ENCODE peak calls at places on chromosome 18, in five cellular contexts. H is testis, L is uterus, V is breast epithelium, R is cardiac muscle cell. I is an unnamed sample.

GRCh38 chr18:11047156-11047555 is 102.2 kb downstream of the PIEZO2 start:
- DNase-seq in L (no peak), H (no peak), V (no peak), R (peak), I (no peak)

GRCh38 chr18:47253101-47253654 is 1.7 kb upstream of the SKOR2 start:
- DNase-seq in V (no peak), R (no peak), H (no peak), L (no peak), I (no peak)

GRCh38 chr18:74731097-74731496 is 133.4 kb downstream of the ZNF407 start:
- DNase-seq in R (peak), L (no peak), V (no peak), H (no peak), I (peak)

GRCh38 chr18:5909130-5909529 is 13.8 kb upstream of the TMEM200C start:
- DNase-seq in L (no peak), R (no peak), H (no peak), V (no peak), I (no peak)

GRCh38 chr18:21761471-21762115 is 21.0 kb downstream of the MIB1 start:
- DNase-seq in H (no peak), R (no peak), V (no peak), L (no peak), I (no peak)

GRCh38 chr18:7666195-7666776 is 99.2 kb downstream of the PTPRM start:
- DNase-seq in V (no peak), L (no peak), H (no peak), R (no peak), I (no peak)

GRCh38 chr18:55353806-55354205 is 234.2 kb downstream of the TCF4 start:
- DNase-seq in V (no peak), L (no peak), H (no peak), R (no peak), I (no peak)

GRCh38 chr18:24112874-24113615 is 25.8 kb upstream of the CABYR start:
- DNase-seq in L (no peak), V (peak), R (no peak), H (no peak), I (peak)

GRCh38 chr18:34707670-34708069 is 2.4 kb upstream of the DTNA start:
- DNase-seq in R (peak), V (peak), L (peak), H (peak), I (peak)

GRCh38 chr18:75320506-75320905 is 107.0 kb downstream of the SMIM21 start:
- DNase-seq in R (no peak), L (no peak), V (no peak), H (no peak), I (no peak)

GRCh38 chr18:35460719-35461118 is 37.0 kb downstream of the INO80C start:
- DNase-seq in H (no peak), V (no peak), L (no peak), R (peak), I (no peak)

GRCh38 chr18:80200171-80200931 is 47.0 kb downstream of the PARD6G start:
- DNase-seq in V (no peak), L (no peak), H (no peak), R (peak), I (no peak)
- TF ChIP-seq CTCF in V (no peak), L (no peak), H (no peak), R (peak), I (peak)

DNA sequence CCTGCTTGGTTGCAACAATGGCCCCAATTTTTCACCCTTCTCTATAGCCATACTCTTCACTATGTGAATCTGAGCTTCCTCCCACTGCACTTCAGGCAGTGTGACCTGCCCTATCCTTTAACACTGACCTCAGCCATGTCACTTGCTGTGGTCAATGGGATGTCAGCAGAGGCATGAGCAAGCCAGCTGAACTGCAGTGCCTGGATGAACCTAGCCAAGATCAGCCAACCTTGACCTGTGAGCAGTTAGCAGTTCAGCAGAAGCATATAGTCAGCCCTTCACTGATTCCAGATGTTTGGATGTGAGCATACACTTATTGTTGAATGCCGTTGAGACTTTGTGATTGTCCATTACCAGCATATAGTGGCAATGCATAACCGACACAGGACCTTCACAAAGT is 63.4 kb upstream of the BOD1L2 start:
- DNase-seq in R (no peak), V (no peak), L (no peak), H (no peak), I (no peak)
- H3K27ac ChIP-seq in R (no peak), V (no peak), L (no peak), H (no peak), I (no peak)

GRCh38 chr18:71322201-71322600 is 1033.4 kb downstream of the SOCS6 start:
- DNase-seq in L (no peak), R (no peak), V (no peak), H (no peak), I (no peak)

GRCh38 chr18:71327443-71328120 is 1038.7 kb downstream of the SOCS6 start:
- DNase-seq in H (no peak), L (no peak), R (peak), V (no peak), I (no peak)

GRCh38 chr18:71321319-71321718 is 1032.5 kb downstream of the SOCS6 start:
- DNase-seq in H (no peak), R (no peak), V (no peak), L (no peak), I (no peak)

GRCh38 chr18:71324356-71324755 is 1035.5 kb downstream of the SOCS6 start:
- DNase-seq in V (no peak), H (no peak), L (no peak), R (no peak), I (no peak)

DNA sequence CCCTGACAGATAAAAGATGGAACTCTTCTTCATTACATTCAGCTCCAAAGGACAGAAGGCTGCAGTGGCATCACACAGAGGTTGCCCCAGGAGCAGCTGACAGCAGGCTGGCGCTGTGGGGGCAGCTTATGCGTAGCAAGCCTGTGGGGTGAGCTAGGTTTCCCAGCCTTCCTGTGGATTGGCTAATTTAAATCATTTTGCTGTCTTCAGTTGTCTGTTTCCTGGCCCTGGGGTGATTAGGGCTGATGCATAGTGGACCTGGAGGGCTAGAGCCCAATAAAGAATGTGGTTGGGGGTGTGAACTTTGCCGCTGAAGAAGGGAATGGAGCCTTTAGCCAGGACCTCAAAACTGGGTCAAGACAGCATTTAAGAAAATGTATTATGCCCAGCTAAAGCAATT is 1038.0 kb downstream of the SOCS6 start:
- DNase-seq in R (no peak), V (no peak), L (no peak), H (no peak), I (no peak)
- TF ChIP-seq CTCF in R (no peak), V (no peak), L (no peak), H (no peak), I (no peak)

DNA sequence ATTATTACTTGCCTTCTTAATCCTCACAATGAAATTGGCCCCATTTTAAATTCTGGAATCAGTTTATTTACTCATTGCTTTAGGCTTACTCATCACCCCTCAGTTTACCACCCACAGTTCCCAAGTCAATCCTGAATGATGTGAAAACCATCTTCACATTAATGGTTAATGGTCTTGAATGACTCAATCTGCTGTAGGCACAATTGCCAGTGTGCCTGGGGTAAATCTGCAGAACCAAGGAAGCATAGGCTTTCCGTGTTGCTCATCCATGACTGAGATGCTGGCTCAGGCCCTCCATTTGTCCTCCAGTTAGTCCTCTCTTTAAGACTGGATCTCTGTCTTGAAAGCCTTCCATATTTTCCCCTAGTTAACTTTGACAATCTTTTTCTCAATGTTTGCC is 164.5 kb downstream of the PMAIP1 start:
- DNase-seq in V (no peak), L (no peak), R (no peak), H (no peak), I (peak)
- H3K27ac ChIP-seq in V (no peak), L (no peak), R (no peak), H (no peak), I (no peak)

DNA sequence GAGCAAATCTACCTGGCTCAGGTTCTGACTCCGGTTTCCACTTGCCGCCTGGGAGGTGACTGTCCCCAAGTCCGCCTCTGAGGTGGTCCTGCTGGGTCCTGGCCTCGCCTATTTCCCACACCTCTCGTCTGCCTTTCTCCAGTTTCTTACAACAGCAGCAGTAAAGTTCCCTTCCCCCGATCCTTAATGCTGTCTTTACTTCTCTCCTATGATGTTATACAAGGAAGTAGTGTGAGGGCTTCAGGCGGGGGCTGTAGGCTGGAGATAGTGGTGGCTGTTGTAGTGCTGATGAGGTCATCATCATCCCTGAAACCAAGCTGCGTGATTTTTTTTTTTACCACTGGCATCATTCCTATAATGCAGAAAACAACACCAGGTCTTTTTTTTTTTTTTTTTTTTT is 18.9 kb downstream of the TGIF1 start:
- DNase-seq in R (peak), V (no peak), H (no peak), L (no peak), I (no peak)
- TF ChIP-seq CTCF in R (no peak), V (no peak), H (no peak), L (no peak), I (no peak)

GRCh38 chr18:60891936-60892335 is 441.3 kb upstream of the CDH20 start:
- DNase-seq in V (no peak), H (no peak), L (no peak), R (no peak), I (no peak)
- H3K27ac ChIP-seq in V (no peak), H (no peak), L (no peak), R (no peak), I (peak)